ENCODE peak calls at places on chromosomes 3 and 15, in five cellular contexts. A, H, S, R and F are unnamed samples.

GRCh38 chr15:47670365-47670764 is 46.9 kb upstream of the SEMA6D start:
- DNase-seq in A (no peak), H (no peak), S (no peak), R (no peak), F (no peak)

GRCh38 chr3:180142041-180142440 is 105.3 kb upstream of the PEX5L start:
- DNase-seq in A (no peak), H (no peak), S (no peak), R (no peak), F (no peak)

GRCh38 chr3:127037971-127038446 is 55.1 kb downstream of the PLXNA1 start:
- DNase-seq in A (no peak), H (no peak), S (no peak), R (peak), F (no peak)

GRCh38 chr15:77944002-77944867 is 133.3 kb downstream of the TBC1D2B start:
- DNase-seq in A (peak), H (peak), S (peak), R (peak), F (peak)

GRCh38 chr15:34241376-34242350 is 16.8 kb downstream of the EMC4 start:
- DNase-seq in A (peak), H (peak), S (peak), R (peak), F (no peak)

GRCh38 chr15:77030042-77030927 is 35.4 kb downstream of the PSTPIP1 start:
- DNase-seq in A (no peak), H (no peak), S (no peak), R (peak), F (no peak)

GRCh38 chr3:139295040-139295439 is 48.8 kb upstream of the MRPS22 start:
- DNase-seq in A (no peak), H (no peak), S (no peak), R (no peak), F (no peak)

GRCh38 chr3:38139191-38139590 is 730 bp downstream of the MYD88 start:
- DNase-seq in A (peak), H (no peak), S (no peak), R (no peak), F (peak)

GRCh38 chr3:32124977-32125376 is 18.6 kb downstream of the GPD1L start:
- DNase-seq in A (no peak), H (no peak), S (no peak), R (no peak), F (no peak)

GRCh38 chr3:10533731-10534011 is 28.3 kb upstream of the ATP2B2 start:
- DNase-seq in A (no peak), H (no peak), S (no peak), R (no peak), F (no peak)

GRCh38 chr3:197847866-197848401 is 56.9 kb downstream of the LRCH3 start:
- DNase-seq in A (no peak), H (no peak), S (peak), R (no peak), F (no peak)